ENCODE peak calls at places on chromosomes 5 and 9, in nine cellular contexts. C is thyroid gland; G is renal cortical epithelial cell; R is CD8-positive, alpha-beta T cell; S is HTR-8/SVneo; J is H54; Z is HS-27A; V is AG20443; Q is pancreas. L is an unnamed sample.

GRCh38 chr5:16934669-16935068 is 1.4 kb downstream of the MYO10 start:
- DNase-seq in G (peak; percentile 46), Q (no peak), J (no peak), S (no peak), R (no peak), Z (peak; percentile 19), V (peak; percentile 20), C (peak; percentile 16), L (no peak)

GRCh38 chr9:211557-211956 is 3.1 kb upstream of the DOCK8 start:
- DNase-seq in Q (no peak), S (no peak), G (peak; percentile 23), J (no peak), V (no peak), Z (no peak), R (no peak), C (no peak), L (no peak)

GRCh38 chr9:111386386-111386785 is 56.4 kb upstream of the OR2K2 start:
- DNase-seq in Q (no peak), S (no peak), G (no peak), R (no peak), C (no peak), Z (no peak), V (no peak), J (no peak), L (no peak)

GRCh38 chr5:116476903-116477537 is 97.6 kb downstream of the SEMA6A start:
- DNase-seq in R (no peak), J (no peak), C (no peak), V (no peak), Q (no peak), G (no peak), Z (no peak), S (no peak), L (no peak)

GRCh38 chr5:87899109-87900100 is 369.2 kb downstream of the TMEM161B start:
- DNase-seq in V (no peak), C (no peak), Z (no peak), S (no peak), Q (no peak), J (no peak), G (no peak), R (no peak), L (no peak)

GRCh38 chr5:68368686-68369359 is 153.3 kb downstream of the PIK3R1 start:
- DNase-seq in S (no peak), V (no peak), R (no peak), C (peak; percentile 80), J (no peak), G (peak; percentile 43), Z (no peak), Q (no peak), L (no peak)

GRCh38 chr9:95268681-95269080 is 48.8 kb downstream of the FANCC start:
- DNase-seq in R (no peak), Z (no peak), G (peak; percentile 52), V (no peak), J (no peak), S (peak; percentile 10), C (peak; percentile 73), Q (peak; percentile 60), L (no peak)

GRCh38 chr5:125453011-125453410 is 706.6 kb upstream of the ZNF608 start:
- DNase-seq in Q (no peak), J (no peak), Z (no peak), S (no peak), G (no peak), R (no peak), C (peak; percentile 5), V (no peak), L (no peak)

L was measured in stimulated activated CD8-positive, alpha-beta memory T cell treated with anti-CD3 and anti-CD28 coated beads, Interleukin-4, amount 100 ng/mL, for 1 hour.